ENCODE peak calls at places on chromosomes 16 and 17, in four cellular contexts. Z is SK-N-SH, G is HepG2, Q is K562. K is an unnamed sample.

GRCh38 chr17:79922161-79922569 is 82.9 kb upstream of the CBX4 start:
- DNase-seq in Z (no peak), G (no peak), Q (no peak), K (no peak)

GRCh38 chr16:318628-319027 is 33.9 kb downstream of the AXIN1 start:
- DNase-seq in Z (peak), G (peak), Q (no peak), K (no peak)

GRCh38 chr16:26765087-26765486 is 301.6 kb upstream of the C16orf82 start:
- DNase-seq in Z (peak), G (peak), Q (peak), K (no peak)

GRCh38 chr17:21134559-21134958 is 7.8 kb downstream of the DHRS7B start:
- DNase-seq in Z (no peak), G (no peak), Q (no peak), K (no peak)

GRCh38 chr17:55451203-55451641 is 29.6 kb upstream of the MMD start:
- DNase-seq in Z (no peak), G (no peak), Q (peak), K (no peak)

GRCh38 chr17:58371300-58371950 is 19.4 kb upstream of the SUPT4H1 start:
- DNase-seq in Z (no peak), G (no peak), Q (no peak), K (no peak)

GRCh38 chr17:30600062-30600829 is 123.0 kb downstream of the GOSR1 start:
- DNase-seq in Z (peak), G (peak), Q (no peak), K (peak)

GRCh38 chr17:6506679-6507231 is 49.6 kb downstream of the PITPNM3 start:
- DNase-seq in Z (no peak), G (no peak), Q (no peak), K (no peak)

GRCh38 chr16:51839697-51840462 is 688.8 kb upstream of the SALL1 start:
- DNase-seq in Z (no peak), G (peak), Q (no peak), K (no peak)

GRCh38 chr17:75864448-75864871 is 9.3 kb upstream of the WBP2 start:
- DNase-seq in Z (peak), G (no peak), Q (peak), K (peak)

GRCh38 chr17:79936661-79937434 is 97.6 kb upstream of the CBX4 start:
- DNase-seq in Z (no peak), G (no peak), Q (no peak), K (no peak)

GRCh38 chr16:12675852-12676251 is 127.8 kb downstream of the CPPED1 start:
- DNase-seq in Z (no peak), G (no peak), Q (peak), K (no peak)

GRCh38 chr16:72921106-72921505 is 126.8 kb downstream of the ZFHX3 start:
- DNase-seq in Z (no peak), G (no peak), Q (no peak), K (no peak)

GRCh38 chr16:1899641-1900451 is 18.4 kb downstream of the HS3ST6 start:
- DNase-seq in Z (no peak), G (no peak), Q (no peak), K (no peak)

GRCh38 chr17:27244481-27245223 is 49.3 kb upstream of the WSB1 start:
- DNase-seq in Z (no peak), G (peak), Q (no peak), K (no peak)
- TF ChIP-seq NFIC in Z (no peak), G (no peak), Q (no peak), K (no peak)

DNA sequence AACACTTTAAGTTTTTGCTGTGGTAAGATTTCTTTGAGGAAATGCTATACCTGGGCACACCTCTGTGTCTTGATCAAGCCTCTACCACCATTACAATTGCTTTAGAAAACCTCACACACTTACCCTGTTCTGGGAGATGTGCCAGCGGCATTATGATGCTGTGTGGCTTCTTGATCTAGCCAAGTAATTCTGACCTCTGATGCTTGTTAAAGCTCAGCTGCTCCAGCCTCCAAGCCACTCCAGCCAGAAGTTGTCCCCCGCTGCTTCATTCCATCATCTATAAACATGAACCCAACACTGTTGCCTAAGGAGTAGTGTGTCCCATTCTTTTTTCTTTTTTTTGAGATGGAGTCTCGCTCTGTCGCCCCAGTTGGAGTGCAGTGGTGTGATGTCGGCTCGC is 60.1 kb downstream of the CYLD start:
- DNase-seq in Z (no peak), G (no peak), Q (no peak), K (no peak)
- TF ChIP-seq NFIC in Z (no peak), G (no peak), Q (no peak), K (no peak)

GRCh38 chr17:2468270-2468669 is 43.4 kb downstream of the METTL16 start:
- DNase-seq in Z (no peak), G (no peak), Q (no peak), K (no peak)

GRCh38 chr17:2462481-2462880 is 49.2 kb downstream of the METTL16 start:
- DNase-seq in Z (no peak), G (no peak), Q (no peak), K (no peak)

GRCh38 chr17:2466936-2467335 is 44.8 kb downstream of the METTL16 start:
- DNase-seq in Z (no peak), G (no peak), Q (no peak), K (no peak)
- TF ChIP-seq NFIC in Z (no peak), G (no peak), Q (no peak), K (no peak)

GRCh38 chr17:61646482-61646881 is 55.5 kb upstream of the NACA2 start:
- DNase-seq in Z (no peak), G (no peak), Q (no peak), K (no peak)
- TF ChIP-seq NFIC in Z (no peak), G (no peak), Q (no peak), K (no peak)

DNA sequence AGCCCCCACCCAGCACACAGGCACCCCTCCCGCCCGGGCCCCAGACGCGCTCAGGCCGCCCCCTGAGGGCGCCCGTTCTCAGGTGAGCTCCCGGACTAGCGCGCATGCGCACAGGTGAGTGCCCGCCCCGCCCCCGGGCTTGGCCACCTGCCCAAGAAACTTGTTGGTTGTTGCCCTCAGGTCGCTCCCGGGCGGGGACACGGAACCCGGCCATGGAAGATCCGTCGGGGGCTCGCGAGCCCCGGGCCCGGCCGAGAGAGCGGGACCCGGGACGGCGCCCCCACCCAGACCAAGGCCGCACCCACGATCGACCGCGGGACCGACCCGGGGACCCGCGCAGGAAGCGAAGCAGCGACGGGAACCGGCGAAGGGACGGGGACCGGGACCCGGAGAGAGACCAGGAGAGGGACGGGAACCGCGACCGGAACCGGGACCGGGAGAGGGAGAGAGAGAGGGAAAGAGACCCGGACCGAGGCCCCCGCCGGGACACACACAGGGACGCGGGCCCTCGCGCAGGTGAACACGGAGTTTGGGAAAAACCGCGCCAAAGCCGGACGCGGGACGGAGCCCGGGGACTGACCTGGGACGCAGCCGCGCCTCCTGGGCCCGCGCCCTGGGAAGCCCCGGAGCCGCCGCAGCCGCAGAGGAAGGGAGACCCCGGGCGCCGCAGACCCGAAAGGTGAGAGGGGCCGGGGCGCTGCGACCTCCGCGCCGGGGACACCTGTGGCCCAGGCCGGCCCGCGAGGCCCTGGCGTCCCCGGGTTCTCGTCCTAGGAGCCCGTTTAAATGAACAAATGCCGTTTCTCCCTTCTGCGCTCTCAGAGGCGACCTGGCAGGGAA is at the start of gene MARVELD3:
- DNase-seq in Z (peak), G (peak), Q (peak), K (no peak)
- TF ChIP-seq NFIC in Z (no peak), G (no peak), Q (peak), K (no peak)

GRCh38 chr17:77819497-77819896 is 139.0 kb upstream of the TNRC6C start:
- DNase-seq in Z (no peak), G (no peak), Q (no peak), K (no peak)

GRCh38 chr17:77814091-77814772 is 144.3 kb upstream of the TNRC6C start:
- DNase-seq in Z (no peak), G (no peak), Q (no peak), K (no peak)

GRCh38 chr17:77815127-77815905 is 143.2 kb upstream of the TNRC6C start:
- DNase-seq in Z (peak), G (no peak), Q (no peak), K (no peak)

GRCh38 chr17:77821114-77821513 is 137.4 kb upstream of the TNRC6C start:
- DNase-seq in Z (peak), G (peak), Q (peak), K (no peak)

DNA sequence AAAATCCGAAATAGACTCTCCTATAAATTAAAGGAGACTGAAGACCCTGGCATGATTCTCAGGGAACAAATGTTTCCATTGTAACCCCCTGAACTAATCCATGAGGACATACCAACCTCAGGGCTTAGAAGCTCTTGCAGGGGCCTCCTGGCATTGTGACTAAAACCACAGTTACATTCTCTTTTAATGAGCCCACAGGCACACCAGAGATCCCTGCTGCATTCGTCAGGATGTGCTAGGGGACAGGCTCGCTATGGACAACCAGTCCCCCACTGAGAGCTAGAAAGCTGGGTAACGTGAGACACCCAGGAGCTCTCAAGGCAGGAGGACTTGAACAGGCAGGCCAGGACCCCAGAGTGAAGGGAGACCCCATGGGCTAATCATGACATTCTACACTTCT is 140.6 kb upstream of the TNRC6C start:
- DNase-seq in Z (no peak), G (no peak), Q (no peak), K (no peak)
- TF ChIP-seq NFIC in Z (no peak), G (no peak), Q (no peak), K (no peak)

DNA sequence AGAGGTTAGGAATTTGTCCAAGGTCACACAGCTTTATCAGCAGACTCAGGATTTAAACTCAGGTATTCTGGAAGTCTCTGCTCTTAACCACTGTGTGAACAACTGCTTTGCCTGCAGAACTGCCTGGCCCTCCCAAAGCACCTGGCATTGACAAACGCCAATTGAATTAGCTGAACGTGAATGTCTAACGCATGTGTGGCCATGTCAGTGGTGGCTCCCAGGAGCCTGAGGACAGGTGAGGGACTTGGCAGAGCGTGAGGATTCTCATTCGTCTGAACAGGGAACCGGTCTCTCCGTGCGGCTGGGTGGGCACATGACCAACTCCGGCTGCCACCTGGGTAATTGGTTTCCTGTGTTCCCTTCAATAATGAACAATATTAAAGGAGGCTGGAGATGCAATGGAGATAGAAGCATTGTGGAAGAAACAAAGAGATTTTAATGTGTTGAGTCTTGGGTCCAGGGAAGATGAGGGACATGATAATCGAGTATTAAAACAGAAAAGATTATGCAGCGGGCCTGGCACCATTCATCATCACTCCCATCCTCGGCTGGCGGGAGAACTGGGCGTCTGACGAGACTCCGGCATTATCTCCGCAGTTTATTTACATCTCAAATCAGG is 113.5 kb downstream of the NPIPB5 start:
- DNase-seq in Z (peak), G (no peak), Q (no peak), K (no peak)
- TF ChIP-seq NFIC in Z (no peak), G (no peak), Q (no peak), K (no peak)